ENCODE peak calls at places on chromosomes 2 and 18, in seven cellular contexts. J is SK-N-SH, E is HepG2, B is IMR-90, A is GM12878, X is A549, C is H1. Q is an unnamed sample.

GRCh38 chr2:47520825-47521665 is 118.1 kb downstream of the MSH2 start:
- DNase-seq in B (peak), A (peak), J (peak), X (peak), C (no peak), E (no peak), Q (no peak)

GRCh38 chr2:88813612-88814011 is 122.1 kb downstream of the RPIA start:
- DNase-seq in J (no peak), E (no peak), X (no peak), B (no peak), C (no peak), A (no peak), Q (no peak)

GRCh38 chr18:6221602-6222014 is 193.1 kb downstream of the L3MBTL4 start:
- DNase-seq in B (no peak), C (no peak), J (no peak), X (no peak), E (no peak), A (no peak), Q (no peak)

GRCh38 chr2:205054789-205055188 is 509.5 kb downstream of the PARD3B start:
- DNase-seq in B (no peak), C (no peak), J (peak), E (no peak), X (no peak), A (no peak), Q (no peak)

GRCh38 chr2:44286884-44287638 is 11.8 kb downstream of the SLC3A1 start:
- DNase-seq in X (no peak), J (no peak), B (no peak), C (no peak), A (no peak), E (no peak), Q (no peak)

GRCh38 chr2:54685263-54685775 is 38.1 kb upstream of the EML6 start:
- DNase-seq in X (no peak), J (no peak), C (no peak), A (no peak), E (no peak), B (no peak), Q (no peak)

GRCh38 chr2:64311948-64312621 is 141.9 kb upstream of the LGALSL start:
- DNase-seq in A (no peak), J (peak), C (no peak), X (peak), B (peak), E (peak), Q (peak)

GRCh38 chr2:217979151-217979811 is 23.5 kb downstream of the TNS1 start:
- DNase-seq in B (peak), E (no peak), A (no peak), X (no peak), J (no peak), C (no peak), Q (no peak)

GRCh38 chr18:62976227-62976626 is 260.9 kb downstream of the PHLPP1 start:
- DNase-seq in B (no peak), J (no peak), A (no peak), E (no peak), X (no peak), C (no peak), Q (no peak)

DNA sequence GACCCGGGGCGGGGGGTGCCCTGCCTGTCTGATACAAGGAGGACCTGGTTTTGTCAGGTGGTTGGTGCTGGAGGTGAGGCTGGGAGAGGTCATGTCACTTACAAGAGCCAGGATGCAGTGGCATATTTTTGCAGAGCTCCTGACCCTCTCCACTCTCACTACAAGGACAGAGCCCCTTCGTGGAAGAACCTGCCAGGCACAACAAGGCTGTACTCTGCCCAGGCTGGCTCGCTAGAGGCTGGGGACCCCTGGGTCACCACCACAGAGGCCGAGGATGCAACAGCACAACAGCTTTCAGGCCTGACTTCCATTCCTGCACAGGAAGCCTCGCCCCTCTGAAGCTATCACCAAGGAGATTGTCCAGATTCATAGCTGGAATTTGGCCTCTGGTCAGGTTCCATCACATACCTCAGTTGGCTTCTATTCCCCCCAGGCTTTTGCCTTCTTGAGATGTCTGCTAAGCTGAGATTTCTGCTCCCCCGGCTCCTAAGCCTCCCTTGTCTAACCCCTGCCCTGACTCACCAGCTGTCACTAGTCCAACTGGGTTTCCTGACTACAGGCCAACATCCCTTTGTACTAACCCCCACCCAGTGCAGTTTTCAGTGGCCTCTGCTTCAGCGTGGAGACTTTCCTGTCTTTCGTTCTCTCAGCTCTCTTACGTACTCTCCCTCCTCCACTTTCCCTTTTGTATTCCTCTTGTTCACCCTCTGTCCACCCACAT is 132.5 kb upstream of the EPAS1 start:
- DNase-seq in E (no peak), B (peak), A (no peak), J (no peak), X (peak), C (no peak), Q (no peak)
- TF ChIP-seq RFX5 in E (no peak), B (no peak), A (no peak), J (no peak), X (no peak), C (no peak), Q (no peak)

GRCh38 chr2:28080911-28081310 is 190.4 kb downstream of the BABAM2 start:
- DNase-seq in X (no peak), C (no peak), J (no peak), B (peak), E (no peak), A (no peak), Q (no peak)
- H3K4me2 ChIP-seq in X (peak), C (no peak), J (peak), B (peak), E (no peak), A (no peak), Q (no peak)

GRCh38 chr2:157305713-157306110 is 19.9 kb downstream of the ERMN start:
- DNase-seq in E (no peak), C (no peak), B (peak), X (no peak), J (no peak), A (no peak), Q (no peak)

GRCh38 chr2:157301323-157301722 is 24.3 kb downstream of the ERMN start:
- DNase-seq in J (no peak), C (no peak), B (no peak), E (no peak), A (no peak), X (no peak), Q (no peak)

GRCh38 chr2:157303612-157304011 is 22.0 kb downstream of the ERMN start:
- DNase-seq in X (no peak), C (no peak), A (no peak), E (no peak), B (no peak), J (no peak), Q (no peak)

GRCh38 chr2:157304811-157305712 is 20.6 kb downstream of the ERMN start:
- DNase-seq in J (no peak), A (no peak), E (no peak), B (peak), C (no peak), X (no peak), Q (no peak)

GRCh38 chr2:157302492-157303099 is 23.0 kb downstream of the ERMN start:
- DNase-seq in J (peak), B (peak), C (no peak), A (peak), X (peak), E (peak), Q (peak)
- TF ChIP-seq RFX5 in J (no peak), B (no peak), C (no peak), A (no peak), X (no peak), E (no peak), Q (no peak)

DNA sequence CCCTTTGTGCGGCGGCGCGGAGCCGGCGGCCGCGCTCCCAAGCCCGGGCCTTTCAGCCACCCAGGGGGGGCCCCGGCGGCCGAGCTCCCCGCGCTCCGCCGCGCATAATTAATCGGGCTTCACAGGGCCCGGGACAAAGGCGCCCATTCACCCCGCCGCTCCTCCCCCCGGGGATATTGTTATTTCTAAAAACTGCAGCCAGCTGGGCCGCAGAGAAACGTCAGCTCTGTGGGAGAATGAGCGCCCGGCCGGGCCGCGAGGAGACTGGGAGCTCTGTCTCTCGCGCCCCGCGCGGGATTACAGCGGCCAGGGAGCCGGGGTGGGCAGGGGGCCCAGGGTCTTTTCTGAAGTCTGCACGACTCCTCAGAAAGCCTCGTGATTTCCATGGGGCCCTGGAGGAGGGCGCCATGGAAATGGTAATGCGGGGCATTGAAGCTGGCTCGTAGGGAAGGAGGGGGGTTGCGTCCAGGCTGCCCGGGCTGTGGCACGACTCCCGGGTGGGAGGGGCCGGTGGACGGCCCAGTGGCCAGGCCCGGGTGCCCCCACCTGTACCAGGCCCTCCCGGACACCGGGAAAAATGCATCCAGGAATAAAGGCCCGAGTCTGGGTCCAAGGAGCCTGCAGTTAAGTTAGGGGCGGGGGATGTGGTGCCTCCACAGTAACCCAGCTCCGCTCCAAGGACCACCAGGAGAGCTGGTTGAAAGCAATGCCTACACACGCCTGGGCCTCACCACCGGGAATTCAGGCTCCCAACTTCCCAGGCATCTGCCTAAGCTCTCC is 125.3 kb downstream of the ZFP36L2 start:
- DNase-seq in J (no peak), A (no peak), C (peak), E (no peak), X (no peak), B (peak), Q (no peak)
- H3K4me2 ChIP-seq in J (no peak), A (no peak), C (peak), E (no peak), X (no peak), B (peak), Q (no peak)

DNA sequence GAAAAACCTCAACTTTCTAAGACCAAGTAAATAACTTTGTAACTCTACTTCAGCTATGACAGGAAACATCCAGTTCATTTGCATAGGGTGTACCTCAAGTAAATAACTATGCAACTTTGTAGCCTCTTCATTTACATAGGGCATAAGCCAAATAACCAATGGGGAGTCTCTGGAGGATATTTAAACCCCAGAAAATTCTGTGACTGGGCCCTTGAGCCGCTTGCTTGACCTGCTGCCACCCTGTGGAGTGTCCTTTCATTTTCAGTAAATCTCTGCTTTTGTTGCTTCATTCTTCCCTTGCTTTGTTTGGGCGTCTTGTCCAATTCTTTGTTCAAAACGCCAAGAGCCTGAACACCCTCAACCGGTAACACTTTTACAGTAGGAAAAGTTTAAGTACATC is 1112.7 kb upstream of the NRXN1 start:
- DNase-seq in E (no peak), C (no peak), B (peak), J (no peak), X (no peak), A (no peak), Q (no peak)
- TF ChIP-seq RFX5 in E (no peak), C (no peak), B (no peak), J (no peak), X (no peak), A (no peak), Q (no peak)

DNA sequence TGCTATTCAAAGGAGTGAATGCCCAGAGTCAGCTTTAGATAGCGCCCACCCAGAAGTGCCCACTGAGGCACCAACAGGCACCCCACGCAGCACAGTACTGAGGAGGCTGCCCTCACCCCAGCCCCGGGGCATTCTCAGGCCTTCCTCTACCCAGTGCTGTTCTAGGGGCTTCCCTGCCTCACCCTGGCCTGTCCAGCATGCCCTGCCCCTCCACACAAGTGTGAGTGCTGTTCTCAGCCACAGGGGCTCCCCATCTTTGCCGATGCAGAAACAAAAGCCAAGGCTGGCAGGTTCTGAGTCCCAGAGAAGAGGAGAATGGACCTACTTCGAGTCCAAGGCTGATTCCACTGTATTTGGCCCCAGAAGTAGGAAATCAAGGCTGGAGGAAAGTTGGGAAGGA is 15.8 kb downstream of the BIN1 start:
- DNase-seq in E (no peak), C (no peak), X (no peak), J (no peak), B (no peak), A (no peak), Q (no peak)
- H3K4me2 ChIP-seq in E (no peak), C (no peak), X (no peak), J (no peak), B (no peak), A (no peak), Q (no peak)

Q was measured in K562.